ENCODE peak calls at places on chromosomes 7 and 10, in seven cellular contexts. S is kidney epithelial cell, T is H54, I is SW480, P is non-pigmented ciliary epithelial cell, U is Peyer's patch, L is GM20000. V is an unnamed sample.

GRCh38 chr7:35415411-35415822 is 161.5 kb upstream of the TBX20 start:
- DNase-seq in S (no peak), T (no peak), I (no peak), P (no peak), U (no peak), L (no peak), V (no peak)

GRCh38 chr7:55509322-55509721 is 63.0 kb downstream of the VOPP1 start:
- DNase-seq in S (no peak), T (no peak), I (no peak), P (peak; percentile 57), U (peak; percentile 46), L (no peak), V (no peak)

GRCh38 chr10:69316313-69317059 is 38.2 kb downstream of the HK1 start:
- DNase-seq in S (no peak), T (peak; percentile 87), I (no peak), P (no peak), U (no peak), L (no peak), V (peak; percentile 62)

GRCh38 chr7:8724080-8724718 is 290.8 kb downstream of the NXPH1 start:
- DNase-seq in S (no peak), T (peak; percentile 33), I (peak; percentile 70), P (no peak), U (peak; percentile 69), L (peak; percentile 60), V (peak; percentile 18)

GRCh38 chr7:47326220-47326619 is 255.7 kb downstream of the TNS3 start:
- DNase-seq in S (peak; percentile 58), T (peak; percentile 44), I (no peak), P (peak; percentile 81), U (no peak), L (no peak), V (peak; percentile 92)

GRCh38 chr10:25725917-25726716 is 207.9 kb upstream of the MYO3A start:
- DNase-seq in S (peak; percentile 29), T (peak; percentile 30), I (peak; percentile 52), P (peak; percentile 18), U (peak; percentile 51), L (peak; percentile 32), V (peak; percentile 59)

GRCh38 chr10:43137701-43137970 is 609 bp upstream of the CSGALNACT2 start:
- DNase-seq in S (no peak), T (no peak), I (peak; percentile 54), P (no peak), U (peak; percentile 62), L (peak; percentile 64), V (no peak)

GRCh38 chr10:125844673-125845300 is 21.4 kb downstream of the BCCIP start:
- DNase-seq in S (no peak), T (no peak), I (no peak), P (no peak), U (no peak), L (no peak), V (no peak)

GRCh38 chr10:83218205-83218604 is 921.1 kb upstream of the GHITM start:
- DNase-seq in S (no peak), T (no peak), I (no peak), P (no peak), U (no peak), L (no peak), V (no peak)

GRCh38 chr10:17125316-17125715 is 4.3 kb downstream of the CUBN start:
- DNase-seq in S (no peak), T (no peak), I (no peak), P (no peak), U (no peak), L (no peak), V (no peak)

GRCh38 chr7:142866361-142867096 is 11.7 kb downstream of the EPHB6 start:
- DNase-seq in S (no peak), T (peak; percentile 24), I (peak; percentile 28), P (no peak), U (peak; percentile 67), L (peak; percentile 54), V (peak; percentile 26)

V was measured in bronchial epithelial cell.